ENCODE peak calls at places on chromosomes 2 and 18, in nine cellular contexts. N, K, M, Z, S, J, D, V and C are unnamed samples.

GRCh38 chr2:11598228-11598731 is 64.4 kb downstream of the GREB1 start:
- DNase-seq in D (no peak), S (no peak), J (no peak), K (no peak), Z (no peak), M (no peak), N (no peak), V (no peak), C (no peak)

GRCh38 chr2:77119333-77119732 is 402.8 kb downstream of the LRRTM4 start:
- DNase-seq in M (no peak), D (no peak), S (no peak), J (no peak), K (no peak), V (no peak), N (no peak), Z (no peak), C (no peak)

GRCh38 chr2:231360401-231360800 is 35.1 kb upstream of the B3GNT7 start:
- DNase-seq in S (no peak), K (no peak), Z (no peak), M (no peak), J (no peak), V (no peak), D (no peak), N (no peak), C (no peak)

GRCh38 chr18:9971313-9971920 is 57.6 kb downstream of the VAPA start:
- DNase-seq in S (peak; percentile 37), K (peak; percentile 71), D (peak; percentile 16), M (peak; percentile 56), J (peak; percentile 34), N (peak; percentile 49), Z (peak; percentile 44), V (peak; percentile 80), C (peak; percentile 82)

GRCh38 chr2:45879406-45879805 is 227.9 kb downstream of the PRKCE start:
- DNase-seq in J (no peak), S (no peak), D (no peak), M (no peak), N (no peak), Z (no peak), V (no peak), K (no peak), C (no peak)

GRCh38 chr2:240920783-240921231 is 14.7 kb downstream of the CROCC2 start:
- DNase-seq in J (no peak), V (no peak), M (peak; percentile 20), D (no peak), N (peak; percentile 0), K (peak; percentile 24), S (no peak), Z (no peak), C (no peak)

GRCh38 chr2:72144746-72145657 is 2.7 kb downstream of the CYP26B1 start:
- DNase-seq in D (no peak), Z (peak; percentile 88), S (no peak), M (peak; percentile 43), N (peak; percentile 1), V (no peak), J (no peak), K (peak; percentile 81), C (peak; percentile 67)

GRCh38 chr2:1486670-1487069 is 73.4 kb downstream of the TPO start:
- DNase-seq in Z (no peak), J (no peak), V (no peak), S (no peak), N (no peak), M (no peak), K (no peak), D (no peak), C (no peak)

GRCh38 chr2:208669394-208669793 is 262.8 kb downstream of the PTH2R start:
- DNase-seq in M (no peak), J (no peak), K (no peak), Z (no peak), V (no peak), D (no peak), N (no peak), S (no peak), C (no peak)

GRCh38 chr18:67043276-67043675 is 439.4 kb upstream of the CDH19 start:
- DNase-seq in Z (no peak), D (no peak), J (no peak), S (no peak), N (no peak), V (no peak), M (no peak), K (no peak), C (no peak)

GRCh38 chr2:65503746-65504145 is 71.3 kb upstream of the SPRED2 start:
- DNase-seq in Z (no peak), S (no peak), K (no peak), D (no peak), J (no peak), N (no peak), M (no peak), V (peak; percentile 18), C (peak; percentile 17)

GRCh38 chr2:38057651-38058410 is 18.1 kb downstream of the CYP1B1 start:
- DNase-seq in N (no peak), V (no peak), K (peak; percentile 33), Z (no peak), M (no peak), S (no peak), J (no peak), D (no peak), C (no peak)

GRCh38 chr2:204110250-204111183 is 174.0 kb downstream of the ICOS start:
- DNase-seq in S (no peak), J (no peak), Z (no peak), M (peak; percentile 69), V (no peak), K (no peak), D (no peak), N (peak; percentile 42), C (no peak)

GRCh38 chr2:231709981-231710750 is 1.8 kb downstream of the PTMA start:
- DNase-seq in K (peak; percentile 88), J (peak; percentile 62), S (no peak), N (peak; percentile 75), D (no peak), V (peak; percentile 83), M (peak; percentile 94), Z (no peak), C (peak; percentile 67)

GRCh38 chr2:210318891-210319290 is 3.9 kb upstream of the MYL1 start:
- DNase-seq in S (peak; percentile 9), Z (no peak), M (no peak), V (no peak), D (no peak), N (no peak), J (peak; percentile 58), K (no peak), C (no peak)

GRCh38 chr2:36459725-36460137 is 104.2 kb downstream of the CRIM1 start:
- DNase-seq in Z (no peak), S (no peak), V (no peak), J (peak; percentile 54), K (peak; percentile 85), M (no peak), D (no peak), N (no peak), C (peak; percentile 67)

GRCh38 chr2:88038263-88039105 is 17.1 kb downstream of the KRCC1 start:
- DNase-seq in K (peak; percentile 95), J (peak; percentile 93), D (peak; percentile 94), S (peak; percentile 90), Z (peak; percentile 23), N (no peak), M (no peak), V (no peak), C (no peak)

GRCh38 chr2:137508739-137509384 is 455.4 kb upstream of the HNMT start:
- DNase-seq in K (no peak), M (no peak), J (no peak), V (no peak), Z (no peak), S (no peak), D (no peak), N (no peak), C (no peak)

GRCh38 chr2:241798631-241799521 is 10.1 kb upstream of the NEU4 start:
- DNase-seq in Z (no peak), K (no peak), D (no peak), N (no peak), J (no peak), M (no peak), S (no peak), V (peak; percentile 10), C (no peak)

GRCh38 chr2:113861740-113862139 is 28.1 kb upstream of the ACTR3 start:
- DNase-seq in J (no peak), M (no peak), V (no peak), N (no peak), S (no peak), D (no peak), Z (no peak), K (no peak), C (no peak)

GRCh38 chr2:180056367-180057118 is 49.4 kb upstream of the CWC22 start:
- DNase-seq in K (no peak), M (no peak), N (no peak), V (no peak), S (no peak), D (no peak), Z (no peak), J (no peak), C (no peak)

GRCh38 chr2:210261996-210262510 is 36.8 kb upstream of the ACADL start:
- DNase-seq in D (no peak), Z (no peak), K (no peak), M (no peak), N (no peak), J (no peak), S (no peak), V (no peak), C (peak; percentile 91)

GRCh38 chr2:223008162-223008561 is 43.8 kb upstream of the KCNE4 start:
- DNase-seq in V (no peak), M (no peak), N (no peak), K (no peak), J (peak; percentile 57), S (peak; percentile 37), Z (no peak), D (no peak), C (no peak)

GRCh38 chr2:225512873-225513580 is 113.5 kb downstream of the NYAP2 start:
- DNase-seq in V (no peak), J (peak; percentile 79), K (no peak), N (no peak), M (no peak), D (peak; percentile 42), Z (no peak), S (peak; percentile 70), C (no peak)

GRCh38 chr2:159290289-159290907 is 3.9 kb upstream of the WDSUB1 start:
- DNase-seq in D (peak; percentile 81), K (peak; percentile 27), V (peak; percentile 8), S (peak; percentile 82), M (no peak), J (peak; percentile 56), Z (peak; percentile 42), N (no peak), C (no peak)

GRCh38 chr2:200466703-200467418 is 43.0 kb downstream of the KCTD18 start:
- DNase-seq in J (no peak), D (no peak), K (no peak), M (peak; percentile 50), N (peak; percentile 40), V (no peak), Z (no peak), S (no peak), C (no peak)

GRCh38 chr18:58784601-58785137 is 80.0 kb upstream of the ZNF532 start:
- DNase-seq in Z (no peak), V (no peak), K (peak; percentile 7), D (no peak), J (peak; percentile 31), M (no peak), S (no peak), N (no peak), C (peak; percentile 26)

GRCh38 chr18:49854681-49855080 is 41.3 kb upstream of the ACAA2 start:
- DNase-seq in N (no peak), Z (no peak), K (no peak), V (no peak), S (no peak), M (no peak), J (no peak), D (no peak), C (no peak)

GRCh38 chr2:223563462-223563861 is 38.7 kb downstream of the SCG2 start:
- DNase-seq in D (peak; percentile 80), M (no peak), N (no peak), S (peak; percentile 66), K (peak; percentile 77), Z (peak; percentile 27), V (peak; percentile 41), J (peak; percentile 83), C (no peak)

GRCh38 chr2:132383956-132384355 is 32.6 kb upstream of the GPR39 start:
- DNase-seq in S (no peak), V (no peak), J (no peak), M (no peak), Z (no peak), N (no peak), K (no peak), D (no peak), C (no peak)

GRCh38 chr2:239822146-239822945 is 202.8 kb downstream of the NDUFA10 start:
- DNase-seq in J (no peak), S (no peak), K (no peak), M (peak; percentile 27), D (no peak), Z (no peak), N (no peak), V (no peak), C (no peak)